ENCODE peak calls at places on chromosomes 3 and 15, in five cellular contexts. O is choroid plexus epithelial cell, Q is fibroblast of the aortic adventitia, K is RWPE2, R is psoas muscle. F is an unnamed sample.

GRCh38 chr15:67967871-67968423 is 86.2 kb upstream of the PIAS1 start:
- DNase-seq in K (peak), Q (peak), O (peak), R (peak), F (peak)

GRCh38 chr15:63530235-63530634 is 25.8 kb downstream of the USP3 start:
- DNase-seq in K (no peak), R (no peak), O (no peak), Q (no peak), F (no peak)

GRCh38 chr3:86785381-86785780 is 205.6 kb downstream of the VGLL3 start:
- DNase-seq in O (peak), K (no peak), Q (peak), R (no peak), F (no peak)

GRCh38 chr3:195302436-195302835 is 31.5 kb upstream of the XXYLT1 start:
- DNase-seq in O (no peak), K (no peak), R (no peak), Q (no peak), F (no peak)

GRCh38 chr15:49817100-49817499 is 196.3 kb downstream of the DTWD1 start:
- DNase-seq in O (no peak), R (no peak), K (no peak), Q (no peak), F (no peak)

GRCh38 chr3:56835626-56836025 is 33.9 kb upstream of the ARHGEF3 start:
- DNase-seq in K (no peak), Q (no peak), R (no peak), O (peak), F (no peak)

GRCh38 chr3:178186666-178187065 is 349.6 kb upstream of the KCNMB2 start:
- DNase-seq in Q (no peak), K (no peak), O (no peak), R (no peak), F (no peak)

GRCh38 chr3:195907730-195908438 is 467 bp downstream of the TNK2 start:
- DNase-seq in O (no peak), K (no peak), R (peak), Q (no peak), F (peak)

GRCh38 chr15:66838671-66839239 is 136.7 kb downstream of the SMAD6 start:
- DNase-seq in R (no peak), O (peak), Q (peak), K (no peak), F (no peak)

GRCh38 chr3:100395674-100396073 is 5.2 kb downstream of the TOMM70 start:
- DNase-seq in K (no peak), R (no peak), O (no peak), Q (no peak), F (no peak)

GRCh38 chr3:133880287-133880686 is 15.4 kb downstream of the RAB6B start:
- DNase-seq in O (no peak), Q (no peak), K (no peak), R (no peak), F (no peak)

GRCh38 chr3:125585595-125586223 is 9.6 kb downstream of the OSBPL11 start:
- DNase-seq in Q (peak), K (no peak), O (peak), R (no peak), F (peak)

GRCh38 chr15:101123222-101123910 is 128.5 kb downstream of the CHSY1 start:
- DNase-seq in O (no peak), R (no peak), Q (peak), K (no peak), F (no peak)

GRCh38 chr3:126422571-126423091 is 27.9 kb downstream of the CFAP100 start:
- DNase-seq in O (no peak), R (no peak), K (peak), Q (no peak), F (no peak)

GRCh38 chr3:127682576-127682975 is 9.8 kb downstream of the ABTB1 start:
- DNase-seq in R (no peak), K (peak), O (no peak), Q (no peak), F (no peak)

GRCh38 chr3:139231555-139232281 is 112.1 kb upstream of the MRPS22 start:
- DNase-seq in O (no peak), R (no peak), Q (no peak), K (no peak), F (no peak)

GRCh38 chr15:45148076-45149059 is 18.6 kb downstream of the DUOX1 start:
- DNase-seq in Q (no peak), R (no peak), O (no peak), K (no peak), F (no peak)

GRCh38 chr3:197376020-197376419 is 77.6 kb upstream of the DLG1 start:
- DNase-seq in K (peak), O (no peak), Q (no peak), R (no peak), F (no peak)

GRCh38 chr15:48442011-48442410 is 110.8 kb downstream of the DUT start:
- DNase-seq in O (no peak), R (no peak), K (no peak), Q (peak), F (no peak)

GRCh38 chr3:52210550-52211046 is 12.6 kb downstream of the ALAS1 start:
- DNase-seq in O (peak), R (no peak), K (no peak), Q (peak), F (no peak)

GRCh38 chr3:190003730-190004129 is 117.0 kb downstream of the P3H2 start:
- DNase-seq in K (no peak), R (no peak), Q (peak), O (peak), F (no peak)

GRCh38 chr3:99716463-99716995 is 78.1 kb downstream of the COL8A1 start:
- DNase-seq in K (no peak), Q (no peak), O (peak), R (no peak), F (no peak)

GRCh38 chr3:126521122-126521891 is 2.6 kb upstream of the CHST13 start:
- DNase-seq in Q (no peak), K (no peak), O (no peak), R (peak), F (no peak)

GRCh38 chr3:128572644-128573105 is 77.9 kb downstream of the RPN1 start:
- DNase-seq in R (no peak), Q (no peak), K (no peak), O (no peak), F (peak)

GRCh38 chr15:27670481-27670880 is 428.6 kb downstream of the OCA2 start:
- DNase-seq in R (no peak), K (no peak), O (no peak), Q (no peak), F (no peak)

GRCh38 chr3:58038675-58039302 is 30.6 kb downstream of the FLNB start:
- DNase-seq in K (no peak), R (no peak), O (no peak), Q (no peak), F (no peak)

GRCh38 chr3:197280156-197280555 is 18.3 kb downstream of the DLG1 start:
- DNase-seq in K (no peak), O (no peak), R (no peak), Q (no peak), F (no peak)

GRCh38 chr3:46926871-46927717 is 49.5 kb downstream of the CCDC12 start:
- DNase-seq in R (peak), K (peak), Q (no peak), O (no peak), F (peak)

GRCh38 chr3:8864570-8865350 is 95.3 kb upstream of the OXTR start:
- DNase-seq in K (no peak), R (no peak), O (no peak), Q (no peak), F (no peak)

GRCh38 chr3:72034956-72035355 is 250.0 kb upstream of the PROK2 start:
- DNase-seq in K (no peak), O (no peak), R (no peak), Q (no peak), F (no peak)

GRCh38 chr3:101325393-101326134 is 5.2 kb upstream of the IMPG2 start:
- DNase-seq in Q (no peak), K (no peak), R (no peak), O (no peak), F (no peak)

GRCh38 chr15:50137330-50137761 is 18.3 kb upstream of the ATP8B4 start:
- DNase-seq in Q (peak), O (peak), K (peak), R (no peak), F (no peak)

GRCh38 chr3:143081844-143082778 is 37.5 kb upstream of the CHST2 start:
- DNase-seq in K (no peak), R (no peak), O (no peak), Q (no peak), F (peak)

GRCh38 chr15:67047149-67047661 is 18.2 kb upstream of the SMAD3 start:
- DNase-seq in O (no peak), Q (no peak), R (no peak), K (peak), F (no peak)

GRCh38 chr3:183584246-183584913 is 28.9 kb upstream of the KLHL6 start:
- DNase-seq in K (no peak), O (peak), R (peak), Q (peak), F (no peak)

GRCh38 chr3:192514081-192514753 is 213.1 kb downstream of the FGF12 start:
- DNase-seq in K (no peak), O (peak), R (peak), Q (peak), F (peak)

GRCh38 chr3:132661120-132661519 is 991 bp downstream of the UBA5 start:
- DNase-seq in K (no peak), Q (no peak), O (no peak), R (no peak), F (no peak)

DNA sequence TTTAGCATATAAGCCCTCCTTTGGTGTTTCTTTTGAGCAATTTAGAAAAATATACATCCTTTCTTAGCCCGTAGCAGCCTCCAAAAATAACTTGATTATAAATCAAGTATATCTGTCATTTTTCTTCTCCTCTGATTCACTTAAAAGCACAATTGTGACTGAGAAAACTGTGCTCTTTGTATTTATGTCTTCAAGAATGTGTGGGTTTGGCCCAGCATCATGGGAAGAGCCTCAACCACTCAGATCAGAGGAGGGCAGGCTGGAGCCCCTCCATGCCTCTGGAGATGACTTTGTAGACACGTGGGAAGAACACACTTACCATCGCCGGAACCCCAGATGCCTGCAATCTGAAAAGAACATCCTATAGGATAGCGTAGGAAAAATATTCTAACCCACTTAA is 123.8 kb upstream of the FEZF2 start:
- DNase-seq in Q (no peak), K (no peak), R (no peak), O (no peak), F (no peak)
- TF ChIP-seq CTCF in Q (no peak), K (no peak), R (no peak), O (no peak), F (no peak)

GRCh38 chr15:51973220-51973619 is 1.6 kb upstream of the LEO1 start:
- DNase-seq in K (no peak), O (no peak), Q (no peak), R (no peak), F (no peak)

GRCh38 chr15:51970981-51971352 is 611 bp downstream of the LEO1 start:
- DNase-seq in K (no peak), O (no peak), R (no peak), Q (no peak), F (peak)

GRCh38 chr15:51969728-51970127 is 1.9 kb downstream of the LEO1 start:
- DNase-seq in O (no peak), Q (no peak), K (no peak), R (no peak), F (no peak)

GRCh38 chr15:51970132-51970817 is 1.3 kb downstream of the LEO1 start:
- DNase-seq in Q (peak), K (no peak), R (no peak), O (no peak), F (no peak)

GRCh38 chr15:51971353-51972133 is at the start of gene LEO1:
- DNase-seq in R (peak), Q (peak), K (peak), O (peak), F (peak)
- TF ChIP-seq CTCF in R (peak), Q (peak), K (peak), O (peak), F (peak)

DNA sequence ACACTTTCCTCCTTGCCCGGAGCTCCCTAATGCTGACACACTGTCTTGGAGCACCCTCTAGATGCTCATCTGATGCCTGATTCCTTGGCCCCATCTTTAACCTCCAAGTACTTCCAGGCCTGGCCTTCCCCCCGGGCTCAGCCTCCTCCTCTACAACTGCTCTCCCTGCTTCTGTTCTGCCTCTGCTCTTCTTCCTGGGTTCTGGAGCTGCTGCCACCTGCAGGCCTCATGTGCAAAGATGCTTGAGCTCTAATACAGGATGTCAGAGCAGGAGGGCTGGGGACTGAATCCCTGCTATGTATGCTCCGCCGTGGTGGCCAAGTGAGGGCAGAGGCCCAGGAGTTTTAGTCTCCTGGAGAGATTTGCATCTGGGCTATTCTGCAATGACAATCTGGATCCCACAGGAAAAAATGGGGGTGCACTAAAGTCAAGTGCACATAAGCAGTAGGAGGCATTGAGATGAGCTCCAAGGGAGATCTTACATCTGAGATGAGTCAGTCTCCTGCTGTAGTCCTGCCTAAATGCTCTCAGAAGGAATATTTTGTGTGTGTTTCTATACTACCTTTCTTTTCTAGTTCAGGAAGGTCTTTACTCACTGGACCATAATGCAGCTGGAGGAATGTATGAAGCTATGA is 296.3 kb downstream of the UACA start:
- DNase-seq in Q (peak), K (no peak), O (peak), R (no peak), F (peak)
- TF ChIP-seq CTCF in Q (peak), K (peak), O (peak), R (peak), F (peak)

GRCh38 chr3:85342915-85343314 is 384.1 kb downstream of the CADM2 start:
- DNase-seq in Q (no peak), K (no peak), O (peak), R (no peak), F (peak)
- TF ChIP-seq CTCF in Q (no peak), K (peak), O (peak), R (peak), F (no peak)

DNA sequence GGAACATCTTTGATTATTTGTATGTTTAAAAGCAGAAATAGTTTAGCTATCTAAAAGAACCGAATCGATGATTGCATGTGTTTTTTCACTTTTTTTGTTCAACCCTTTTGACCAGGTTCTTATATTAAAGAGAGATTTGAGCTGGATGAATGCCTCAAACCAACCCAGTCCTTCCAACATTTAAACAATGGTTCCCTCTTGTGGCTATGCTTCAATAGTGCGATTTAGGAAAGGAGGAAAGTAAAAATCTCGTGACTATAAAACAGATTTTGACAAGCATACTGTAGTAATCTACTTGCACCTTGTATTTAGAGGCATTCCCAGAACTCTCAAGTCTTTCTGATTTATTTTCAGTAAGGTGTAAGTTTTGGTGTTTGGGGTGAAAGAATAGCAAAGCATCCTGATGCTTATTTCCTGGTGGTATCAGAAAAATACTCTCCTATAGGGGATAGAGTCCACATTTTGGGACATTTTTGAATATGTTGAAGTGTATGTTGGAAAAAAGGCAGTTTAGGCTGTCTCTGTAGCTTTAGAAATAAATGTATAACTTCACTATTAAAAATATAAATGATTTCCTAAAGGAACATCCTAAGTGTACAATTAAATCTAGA is 159.6 kb upstream of the KCNH8 start:
- DNase-seq in R (no peak), K (no peak), Q (peak), O (peak), F (no peak)
- TF ChIP-seq CTCF in R (peak), K (peak), Q (no peak), O (no peak), F (peak)

DNA sequence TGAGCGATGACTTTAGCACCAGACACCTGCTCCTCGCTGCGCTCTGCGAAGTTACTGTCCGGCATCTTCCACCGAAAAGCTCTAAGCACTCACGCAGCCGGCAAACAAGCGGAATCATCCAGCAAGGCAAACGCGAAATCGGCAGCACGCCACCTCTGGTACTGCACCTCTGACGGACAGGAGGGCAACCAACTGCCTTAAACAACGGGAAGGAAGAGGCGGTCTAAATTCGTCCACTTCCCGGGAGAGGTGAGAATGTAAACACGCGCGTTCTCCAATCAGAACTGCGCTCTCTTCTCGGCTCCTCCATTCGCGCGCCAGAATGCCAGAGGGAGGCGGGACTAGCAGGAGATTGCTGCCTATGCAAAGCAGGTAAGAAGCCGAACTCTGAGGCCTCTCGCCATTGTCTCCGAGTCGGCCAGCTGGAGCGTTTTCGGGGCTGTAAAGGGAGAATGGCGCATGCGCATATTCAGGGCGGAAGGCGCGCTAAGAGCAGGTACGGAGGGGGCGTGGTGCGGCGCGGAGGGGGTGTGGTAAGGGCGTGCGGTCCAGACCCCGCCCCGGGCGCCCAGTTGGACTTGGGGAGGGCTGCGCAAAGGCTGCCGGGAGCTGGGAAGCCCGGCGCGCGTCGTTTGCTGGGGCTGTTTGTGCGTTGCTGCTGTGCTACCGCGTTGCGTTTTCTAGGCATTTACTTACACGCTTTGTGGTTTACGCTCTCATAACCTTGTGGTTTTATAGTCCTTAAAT is at the start of the genes BTD and HACL1:
- DNase-seq in R (peak), Q (peak), O (peak), K (peak), F (peak)
- TF ChIP-seq CTCF in R (no peak), Q (peak), O (peak), K (peak), F (peak)

F was measured in GM13976.